ENCODE peak calls at places on chromosomes 13 and 19, in ten cellular contexts. Z, E, M, K, V, T, C, Y, B and A are unnamed samples.

GRCh38 chr13:46795321-46795720 is 1.6 kb downstream of the ESD start:
- DNase-seq in Z (no peak), E (no peak), M (no peak), K (no peak), V (no peak), T (no peak), C (no peak), Y (no peak), B (no peak), A (no peak)

GRCh38 chr13:79185580-79185979 is 220.5 kb downstream of the RBM26 start:
- DNase-seq in Z (no peak), E (no peak), M (no peak), K (no peak), V (no peak), T (no peak), C (no peak), Y (no peak), B (no peak), A (no peak)

GRCh38 chr19:10864538-10864899 is 6.8 kb upstream of the CARM1 start:
- DNase-seq in Z (peak; percentile 91), E (peak; percentile 81), M (peak; percentile 61), K (peak; percentile 74), V (peak; percentile 85), T (peak; percentile 85), C (peak; percentile 88), Y (peak; percentile 66), B (peak; percentile 85), A (peak; percentile 87)

GRCh38 chr19:16141043-16141442 is 2.4 kb upstream of the HSH2D start:
- DNase-seq in Z (no peak), E (no peak), M (no peak), K (no peak), V (no peak), T (no peak), C (no peak), Y (no peak), B (peak; percentile 27), A (no peak)

GRCh38 chr19:39218230-39219007 is 14.4 kb upstream of the SYCN start:
- DNase-seq in Z (no peak), E (no peak), M (no peak), K (no peak), V (no peak), T (no peak), C (no peak), Y (no peak), B (no peak), A (no peak)

GRCh38 chr13:20363162-20363561 is 131.0 kb upstream of the GJB6 start:
- DNase-seq in Z (no peak), E (no peak), M (no peak), K (no peak), V (no peak), T (no peak), C (no peak), Y (no peak), B (no peak), A (no peak)

GRCh38 chr13:93624371-93624777 is 397.8 kb downstream of the GPC6 start:
- DNase-seq in Z (no peak), E (no peak), M (no peak), K (no peak), V (no peak), T (no peak), C (no peak), Y (no peak), B (no peak), A (no peak)

GRCh38 chr13:20960663-20961309 is 58.2 kb upstream of the XPO4 start:
- DNase-seq in Z (no peak), E (no peak), M (no peak), K (no peak), V (no peak), T (no peak), C (no peak), Y (no peak), B (no peak), A (no peak)

GRCh38 chr13:114248011-114248410 is 13.3 kb downstream of the CDC16 start:
- DNase-seq in Z (peak; percentile 35), E (peak; percentile 74), M (no peak), K (no peak), V (no peak), T (no peak), C (no peak), Y (no peak), B (no peak), A (no peak)

GRCh38 chr13:37412271-37412683 is 186.3 kb downstream of the POSTN start:
- DNase-seq in Z (peak; percentile 17), E (peak; percentile 66), M (no peak), K (no peak), V (no peak), T (no peak), C (no peak), Y (no peak), B (no peak), A (no peak)

GRCh38 chr13:53782400-53783030 is 753.9 kb downstream of the OLFM4 start:
- DNase-seq in Z (peak; percentile 44), E (peak; percentile 8), M (no peak), K (no peak), V (no peak), T (peak; percentile 84), C (peak; percentile 59), Y (no peak), B (no peak), A (peak; percentile 33)

GRCh38 chr13:113981611-113982295 is 7.9 kb upstream of the C13orf46 start:
- DNase-seq in Z (no peak), E (no peak), M (no peak), K (no peak), V (peak; percentile 7), T (no peak), C (no peak), Y (no peak), B (no peak), A (no peak)

GRCh38 chr13:112842343-112842856 is 126.6 kb upstream of the MCF2L start:
- DNase-seq in Z (no peak), E (no peak), M (no peak), K (no peak), V (peak; percentile 58), T (no peak), C (peak; percentile 53), Y (no peak), B (no peak), A (peak; percentile 30)

GRCh38 chr13:38872693-38873092 is 117.9 kb downstream of the STOML3 start:
- DNase-seq in Z (peak; percentile 3), E (peak; percentile 26), M (peak; percentile 0), K (peak; percentile 18), V (no peak), T (peak; percentile 74), C (peak; percentile 61), Y (no peak), B (peak; percentile 33), A (peak; percentile 67)

GRCh38 chr19:17331254-17331558 is 3.4 kb downstream of the ANO8 start:
- DNase-seq in Z (no peak), E (no peak), M (no peak), K (no peak), V (no peak), T (no peak), C (no peak), Y (no peak), B (no peak), A (no peak)

GRCh38 chr13:113001251-113002140 is 32.5 kb downstream of the MCF2L start:
- DNase-seq in Z (peak; percentile 10), E (peak; percentile 55), M (no peak), K (no peak), V (no peak), T (peak; percentile 91), C (peak; percentile 79), Y (no peak), B (no peak), A (peak; percentile 57)

GRCh38 chr19:53504903-53505302 is 33.0 kb upstream of the ZNF331 start:
- DNase-seq in Z (no peak), E (no peak), M (no peak), K (no peak), V (no peak), T (no peak), C (no peak), Y (no peak), B (no peak), A (no peak)

GRCh38 chr13:26529441-26529840 is 28.0 kb upstream of the WASF3 start:
- DNase-seq in Z (peak; percentile 78), E (peak; percentile 49), M (no peak), K (no peak), V (peak; percentile 26), T (peak; percentile 74), C (peak; percentile 78), Y (no peak), B (peak; percentile 34), A (peak; percentile 67)

GRCh38 chr19:38298841-38299680 is 5.0 kb upstream of the C19orf33 start:
- DNase-seq in Z (no peak), E (no peak), M (no peak), K (no peak), V (no peak), T (no peak), C (no peak), Y (no peak), B (no peak), A (no peak)

GRCh38 chr13:106523566-106523965 is 11.9 kb downstream of the EFNB2 start:
- DNase-seq in Z (peak; percentile 35), E (peak; percentile 9), M (no peak), K (no peak), V (no peak), T (no peak), C (no peak), Y (no peak), B (no peak), A (no peak)

GRCh38 chr19:49939721-49940481 is 10.6 kb upstream of the NUP62 start:
- DNase-seq in Z (no peak), E (no peak), M (no peak), K (no peak), V (no peak), T (no peak), C (no peak), Y (no peak), B (no peak), A (no peak)

GRCh38 chr19:12723643-12724426 is at the start of gene TNPO2:
- DNase-seq in Z (peak; percentile 58), E (peak; percentile 74), M (peak; percentile 52), K (peak; percentile 55), V (peak; percentile 47), T (peak; percentile 83), C (peak; percentile 74), Y (peak; percentile 24), B (peak; percentile 79), A (peak; percentile 87)

GRCh38 chr13:25874907-25875306 is 176.9 kb downstream of the SHISA2 start:
- DNase-seq in Z (no peak), E (no peak), M (no peak), K (peak; percentile 63), V (no peak), T (no peak), C (no peak), Y (peak; percentile 38), B (peak; percentile 64), A (no peak)

GRCh38 chr19:51660975-51661600 is 14.5 kb upstream of the SIGLEC14 start:
- DNase-seq in Z (peak; percentile 75), E (peak; percentile 70), M (peak; percentile 18), K (peak; percentile 13), V (peak; percentile 25), T (peak; percentile 90), C (peak; percentile 73), Y (peak; percentile 12), B (peak; percentile 66), A (peak; percentile 74)

GRCh38 chr19:46416077-46416709 is 2.8 kb upstream of the CCDC8 start:
- DNase-seq in Z (peak; percentile 92), E (peak; percentile 87), M (peak; percentile 27), K (no peak), V (peak; percentile 89), T (peak; percentile 94), C (peak; percentile 91), Y (no peak), B (no peak), A (peak; percentile 95)

GRCh38 chr19:28305513-28305912 is 907.4 kb downstream of the UQCRFS1 start:
- DNase-seq in Z (no peak), E (no peak), M (no peak), K (no peak), V (no peak), T (no peak), C (no peak), Y (no peak), B (no peak), A (no peak)

GRCh38 chr19:57282011-57282636 is 1.8 kb downstream of the ZNF460 start:
- DNase-seq in Z (no peak), E (no peak), M (no peak), K (no peak), V (no peak), T (no peak), C (no peak), Y (no peak), B (no peak), A (no peak)

GRCh38 chr13:22744688-22745452 is 435.9 kb upstream of the SGCG start:
- DNase-seq in Z (no peak), E (no peak), M (no peak), K (no peak), V (no peak), T (no peak), C (no peak), Y (no peak), B (no peak), A (peak; percentile 36)